ENCODE peak calls at places on chromosomes 1 and 21, in four cellular contexts. L is amniotic stem cell; H is naive thymus-derived CD4-positive, alpha-beta T cell; M is NT2/D1. A is an unnamed sample.

GRCh38 chr1:70490153-70490552 is 79.1 kb downstream of the CTH start:
- DNase-seq in L (no peak), M (no peak), H (no peak), A (no peak)

GRCh38 chr1:192439373-192440025 is 122.7 kb downstream of the RGS21 start:
- DNase-seq in M (no peak), L (peak), H (no peak), A (no peak)

GRCh38 chr1:85623061-85623471 is 42.5 kb downstream of the CCN1 start:
- DNase-seq in L (peak), H (no peak), M (no peak), A (no peak)

GRCh38 chr1:203299180-203299579 is 6.1 kb upstream of the BTG2 start:
- DNase-seq in M (no peak), L (no peak), H (no peak), A (no peak)

GRCh38 chr1:24233684-24234600 is 46.9 kb upstream of the IFNLR1 start:
- DNase-seq in L (no peak), M (no peak), H (no peak), A (no peak)

GRCh38 chr1:85611856-85612255 is 31.3 kb downstream of the CCN1 start:
- DNase-seq in L (peak), M (no peak), H (no peak), A (no peak)

GRCh38 chr1:17347769-17348592 is 24.0 kb upstream of the PADI6 start:
- DNase-seq in H (no peak), M (no peak), L (no peak), A (no peak)

GRCh38 chr1:234858722-234859121 is 248.7 kb upstream of the IRF2BP2 start:
- DNase-seq in M (no peak), L (no peak), H (no peak), A (no peak)

GRCh38 chr1:81695741-81696140 is 105.0 kb upstream of the ADGRL2 start:
- DNase-seq in H (no peak), M (no peak), L (no peak), A (no peak)

GRCh38 chr1:155942578-155943141 is 1.2 kb downstream of the RXFP4 start:
- DNase-seq in H (no peak), M (no peak), L (no peak), A (no peak)

GRCh38 chr1:112713466-112714312 is 1.4 kb downstream of the PPM1J start:
- DNase-seq in M (no peak), H (no peak), L (no peak), A (no peak)

GRCh38 chr1:236239186-236239585 is 42.6 kb downstream of the ERO1B start:
- DNase-seq in L (no peak), H (no peak), M (no peak), A (no peak)

GRCh38 chr1:81430236-81430635 is 370.5 kb upstream of the ADGRL2 start:
- DNase-seq in H (no peak), L (no peak), M (peak), A (no peak)

GRCh38 chr1:177817969-177818872 is 151.6 kb downstream of the SEC16B start:
- DNase-seq in H (no peak), L (no peak), M (no peak), A (no peak)

GRCh38 chr1:150887018-150887417 is at the start of gene CTXND2:
- DNase-seq in M (no peak), H (no peak), L (no peak), A (no peak)

GRCh38 chr1:156676820-156677615 is at the start of gene NES:
- DNase-seq in H (no peak), L (no peak), M (no peak), A (no peak)

GRCh38 chr1:204873176-204873575 is 2.5 kb downstream of the NFASC start:
- DNase-seq in M (no peak), H (no peak), L (no peak), A (no peak)

GRCh38 chr1:110260194-110260593 is 50.1 kb downstream of the KCNC4 start:
- DNase-seq in L (no peak), H (no peak), M (no peak), A (no peak)

GRCh38 chr21:40575983-40576382 is 271.0 kb downstream of the DSCAM start:
- DNase-seq in L (peak), H (no peak), M (no peak), A (no peak)

GRCh38 chr1:64922336-64922735 is 44.0 kb downstream of the JAK1 start:
- DNase-seq in H (no peak), L (no peak), M (no peak), A (no peak)

GRCh38 chr1:225670806-225671733 is 18.1 kb upstream of the ENAH start:
- DNase-seq in M (no peak), H (no peak), L (no peak), A (no peak)

GRCh38 chr1:225572422-225572821 is 80.5 kb downstream of the ENAH start:
- DNase-seq in H (no peak), M (no peak), L (no peak), A (no peak)

GRCh38 chr1:42774928-42775549 is 8.0 kb downstream of the C1orf50 start:
- DNase-seq in L (no peak), H (no peak), M (no peak), A (no peak)

GRCh38 chr1:83694449-83694848 is 304.5 kb downstream of the TTLL7 start:
- DNase-seq in H (no peak), M (peak), L (no peak), A (no peak)

GRCh38 chr1:5826601-5827000 is 165.6 kb downstream of the NPHP4 start:
- DNase-seq in L (no peak), H (no peak), M (no peak), A (no peak)

GRCh38 chr1:56520202-56520601 is 59.2 kb downstream of the PLPP3 start:
- DNase-seq in M (no peak), L (no peak), H (no peak), A (no peak)

GRCh38 chr1:216600730-216601426 is 122.4 kb downstream of the ESRRG start:
- DNase-seq in H (no peak), L (peak), M (peak), A (no peak)

GRCh38 chr21:29647353-29647781 is 292.4 kb downstream of the GRIK1 start:
- DNase-seq in L (no peak), H (no peak), M (no peak), A (no peak)

GRCh38 chr1:200869376-200869752 is 3.4 kb upstream of the GPR25 start:
- DNase-seq in H (no peak), L (no peak), M (no peak), A (no peak)

GRCh38 chr1:231178970-231179369 is 17.1 kb downstream of the TRIM67 start:
- DNase-seq in H (no peak), M (no peak), L (no peak), A (no peak)

GRCh38 chr1:167904641-167905040 is 9.3 kb downstream of the ADCY10 start:
- DNase-seq in H (no peak), L (no peak), M (peak), A (no peak)

GRCh38 chr21:40471103-40471502 is 375.9 kb downstream of the DSCAM start:
- DNase-seq in M (no peak), L (no peak), H (no peak), A (no peak)

GRCh38 chr1:230270185-230270939 is 155.8 kb downstream of the PGBD5 start:
- DNase-seq in M (no peak), L (no peak), H (no peak), A (peak)

A was measured in CD4-positive, CD25-positive, alpha-beta regulatory T cell.